ENCODE peak calls at places on chromosomes 13 and 19, in eight cellular contexts. E, A, K, V, X, T, M and I are unnamed samples.

GRCh38 chr19:14795078-14795721 is 16.8 kb upstream of the ADGRE2 start:
- DNase-seq in E (no peak), A (no peak), K (no peak), V (no peak), X (no peak), T (no peak), M (no peak), I (no peak)

GRCh38 chr13:68345963-68346362 is 1115.8 kb upstream of the PCDH9 start:
- DNase-seq in E (no peak), A (no peak), K (no peak), V (no peak), X (no peak), T (no peak), M (no peak), I (no peak)

GRCh38 chr13:28458604-28459003 is 36.3 kb downstream of the FLT1 start:
- DNase-seq in E (no peak), A (no peak), K (no peak), V (no peak), X (no peak), T (no peak), M (no peak), I (no peak)

GRCh38 chr13:64248371-64249065 is 2832.9 kb upstream of the PCDH20 start:
- DNase-seq in E (no peak), A (no peak), K (no peak), V (peak), X (no peak), T (no peak), M (no peak), I (no peak)

GRCh38 chr13:62919491-62919890 is 1503.8 kb upstream of the PCDH20 start:
- DNase-seq in E (no peak), A (no peak), K (no peak), V (no peak), X (no peak), T (no peak), M (no peak), I (no peak)

GRCh38 chr13:99886706-99887105 is 84.9 kb downstream of the ZIC5 start:
- DNase-seq in E (no peak), A (no peak), K (no peak), V (peak), X (no peak), T (no peak), M (no peak), I (no peak)

GRCh38 chr19:43957891-43958290 is 6.9 kb downstream of the ZNF221 start:
- DNase-seq in E (no peak), A (no peak), K (no peak), V (peak), X (no peak), T (no peak), M (no peak), I (no peak)

GRCh38 chr13:46687810-46688209 is 109.2 kb downstream of the ESD start:
- DNase-seq in E (no peak), A (no peak), K (no peak), V (peak), X (peak), T (no peak), M (no peak), I (no peak)

GRCh38 chr19:3336680-3337523 is 29.5 kb upstream of the NFIC start:
- DNase-seq in E (no peak), A (peak), K (peak), V (peak), X (no peak), T (no peak), M (peak), I (no peak)

GRCh38 chr19:35348909-35349611 is 1.4 kb downstream of the FFAR1 start:
- DNase-seq in E (no peak), A (no peak), K (no peak), V (no peak), X (no peak), T (no peak), M (peak), I (no peak)

GRCh38 chr19:10712754-10713153 is 5.1 kb upstream of the DNM2 start:
- DNase-seq in E (no peak), A (no peak), K (no peak), V (no peak), X (no peak), T (no peak), M (no peak), I (no peak)

GRCh38 chr13:108363651-108364050 is 94.1 kb downstream of the TNFSF13B start:
- DNase-seq in E (no peak), A (no peak), K (no peak), V (no peak), X (no peak), T (no peak), M (no peak), I (no peak)

GRCh38 chr19:19747357-19748220 is 14.7 kb upstream of the ZNF14 start:
- DNase-seq in E (no peak), A (no peak), K (no peak), V (no peak), X (no peak), T (no peak), M (no peak), I (no peak)

GRCh38 chr19:51107406-51108065 is 673 bp downstream of the CTU1 start:
- DNase-seq in E (no peak), A (no peak), K (no peak), V (peak), X (no peak), T (no peak), M (no peak), I (no peak)

GRCh38 chr13:38688674-38689073 is 1.8 kb downstream of the FREM2 start:
- DNase-seq in E (no peak), A (no peak), K (no peak), V (no peak), X (no peak), T (no peak), M (no peak), I (no peak)